ENCODE peak calls at places on chromosomes 1 and 21, in eight cellular contexts. W, U, I, F, X, D, H and L are unnamed samples.

GRCh38 chr21:29293495-29293894 is 5.2 kb upstream of the BACH1 start:
- DNase-seq in W (no peak), U (no peak), I (no peak), F (no peak), X (no peak), D (no peak), H (no peak), L (no peak)

GRCh38 chr1:193542668-193543067 is 356.3 kb upstream of the B3GALT2 start:
- DNase-seq in W (no peak), U (no peak), I (no peak), F (no peak), X (no peak), D (no peak), H (no peak), L (no peak)

GRCh38 chr21:42165901-42166300 is 53.0 kb upstream of the ABCG1 start:
- DNase-seq in W (no peak), U (no peak), I (no peak), F (no peak), X (no peak), D (peak), H (no peak), L (no peak)

GRCh38 chr1:161307892-161308638 is 1.7 kb downstream of the MPZ start:
- DNase-seq in W (no peak), U (no peak), I (no peak), F (no peak), X (peak), D (no peak), H (no peak), L (no peak)

GRCh38 chr1:157245823-157246222 is 107.6 kb upstream of the ETV3 start:
- DNase-seq in W (no peak), U (no peak), I (no peak), F (no peak), X (no peak), D (no peak), H (no peak), L (no peak)

GRCh38 chr21:33013618-33014017 is 12.1 kb upstream of the OLIG2 start:
- DNase-seq in W (no peak), U (no peak), I (no peak), F (no peak), X (no peak), D (no peak), H (no peak), L (no peak)

GRCh38 chr21:44785620-44786344 is 15.8 kb downstream of the UBE2G2 start:
- DNase-seq in W (no peak), U (peak), I (no peak), F (no peak), X (no peak), D (peak), H (no peak), L (no peak)

GRCh38 chr1:151012684-151013471 is 4.6 kb downstream of the PRUNE1 start:
- DNase-seq in W (peak), U (no peak), I (no peak), F (no peak), X (no peak), D (no peak), H (no peak), L (no peak)

GRCh38 chr1:179036844-179037465 is 11.3 kb downstream of the FAM20B start:
- DNase-seq in W (no peak), U (peak), I (no peak), F (no peak), X (no peak), D (no peak), H (no peak), L (no peak)

GRCh38 chr1:30451532-30452125 is 271.8 kb downstream of the MATN1 start:
- DNase-seq in W (no peak), U (no peak), I (no peak), F (no peak), X (no peak), D (no peak), H (no peak), L (no peak)

GRCh38 chr1:109350650-109351049 is 43.8 kb upstream of the MYBPHL start:
- DNase-seq in W (no peak), U (no peak), I (no peak), F (no peak), X (no peak), D (no peak), H (no peak), L (no peak)

GRCh38 chr1:41661428-41662060 is 177.1 kb upstream of the EDN2 start:
- DNase-seq in W (no peak), U (no peak), I (no peak), F (no peak), X (no peak), D (no peak), H (no peak), L (peak)

GRCh38 chr1:53739109-53739681 is at the start of gene GLIS1:
- DNase-seq in W (peak), U (peak), I (peak), F (no peak), X (peak), D (peak), H (peak), L (peak)

GRCh38 chr1:11333631-11334030 is 60.6 kb downstream of the UBIAD1 start:
- DNase-seq in W (no peak), U (no peak), I (no peak), F (no peak), X (no peak), D (no peak), H (no peak), L (no peak)

GRCh38 chr1:119027759-119028158 is 39.6 kb upstream of the TBX15 start:
- DNase-seq in W (no peak), U (no peak), I (no peak), F (no peak), X (no peak), D (no peak), H (no peak), L (no peak)

GRCh38 chr1:212353181-212353580 is 61.5 kb downstream of the PACC1 start:
- DNase-seq in W (no peak), U (peak), I (no peak), F (no peak), X (no peak), D (no peak), H (no peak), L (no peak)

GRCh38 chr21:27564684-27565280 is 597.9 kb upstream of the ADAMTS5 start:
- DNase-seq in W (peak), U (peak), I (peak), F (no peak), X (peak), D (no peak), H (peak), L (peak)